ENCODE peak calls at places on chromosomes 6 and 20, in four cellular contexts. S is RWPE1, O is glutamatergic neuron, Q is thyroid gland. E is an unnamed sample.

GRCh38 chr20:57953638-57954037 is 243.8 kb upstream of the PMEPA1 start:
- DNase-seq in S (peak; percentile 48), O (no peak), Q (no peak), E (no peak)

GRCh38 chr6:106281088-106281487 is 44.5 kb downstream of the ATG5 start:
- DNase-seq in S (no peak), O (no peak), Q (no peak), E (no peak)

GRCh38 chr6:21949211-21949801 is 347.5 kb downstream of the PRL start:
- DNase-seq in S (no peak), O (no peak), Q (peak; percentile 70), E (peak; percentile 17)

GRCh38 chr6:148343383-148343782 is 745 bp downstream of the SASH1 start:
- DNase-seq in S (no peak), O (no peak), Q (no peak), E (no peak)

GRCh38 chr20:25643735-25644134 is 19.9 kb upstream of the NANP start:
- DNase-seq in S (no peak), O (no peak), Q (no peak), E (no peak)

GRCh38 chr6:57158658-57159057 is 13.5 kb upstream of the BAG2 start:
- DNase-seq in S (peak; percentile 59), O (no peak), Q (no peak), E (no peak)

GRCh38 chr20:36318166-36318565 is 12.0 kb downstream of the DLGAP4 start:
- DNase-seq in S (no peak), O (no peak), Q (no peak), E (no peak)

GRCh38 chr6:71965404-71965803 is 79.1 kb downstream of the RIMS1 start:
- DNase-seq in S (no peak), O (peak; percentile 83), Q (no peak), E (peak; percentile 4)

GRCh38 chr20:43844778-43845614 is 69.7 kb upstream of the TOX2 start:
- DNase-seq in S (peak; percentile 38), O (no peak), Q (no peak), E (no peak)

GRCh38 chr6:101614774-101615173 is 221.3 kb downstream of the GRIK2 start:
- DNase-seq in S (peak; percentile 26), O (no peak), Q (no peak), E (no peak)

GRCh38 chr6:7546832-7547714 is 5.6 kb downstream of the DSP start:
- DNase-seq in S (no peak), O (no peak), Q (peak; percentile 27), E (peak; percentile 12)

GRCh38 chr20:57061058-57061900 is 205.2 kb downstream of the BMP7 start:
- DNase-seq in S (peak; percentile 79), O (peak; percentile 86), Q (peak; percentile 65), E (peak; percentile 39)

GRCh38 chr6:125748534-125749111 is 809 bp upstream of the HEY2 start:
- DNase-seq in S (peak; percentile 11), O (no peak), Q (no peak), E (no peak)

GRCh38 chr6:106085984-106086832 is at the start of gene PRDM1:
- DNase-seq in S (peak; percentile 85), O (peak; percentile 58), Q (peak; percentile 96), E (peak; percentile 89)

GRCh38 chr20:10007158-10007557 is 27.6 kb upstream of the ANKEF1 start:
- DNase-seq in S (no peak), O (no peak), Q (no peak), E (no peak)

GRCh38 chr20:63873477-63873971 is 8.5 kb downstream of the TPD52L2 start:
- DNase-seq in S (peak; percentile 87), O (no peak), Q (peak; percentile 29), E (no peak)

GRCh38 chr6:147905721-147906120 is 397.2 kb downstream of the SAMD5 start:
- DNase-seq in S (no peak), O (no peak), Q (no peak), E (no peak)

GRCh38 chr20:49123982-49124381 is 64.2 kb downstream of the STAU1 start:
- DNase-seq in S (no peak), O (no peak), Q (no peak), E (no peak)

GRCh38 chr6:116447496-116448011 is 13.6 kb upstream of the CALHM6 start:
- DNase-seq in S (no peak), O (no peak), Q (no peak), E (no peak)

GRCh38 chr6:21375206-21375605 is 218.3 kb upstream of the SOX4 start:
- DNase-seq in S (no peak), O (no peak), Q (no peak), E (no peak)

GRCh38 chr20:59223750-59224149 is 60.1 kb downstream of the ZNF831 start:
- DNase-seq in S (no peak), O (no peak), Q (no peak), E (no peak)

GRCh38 chr6:134663800-134664535 is 285.9 kb downstream of the ALDH8A1 start:
- DNase-seq in S (no peak), O (no peak), Q (no peak), E (no peak)

GRCh38 chr6:150636808-150637207 is 37.1 kb downstream of the PLEKHG1 start:
- DNase-seq in S (no peak), O (no peak), Q (no peak), E (no peak)

GRCh38 chr20:48339986-48340884 is 487.6 kb downstream of the PREX1 start:
- DNase-seq in S (no peak), O (no peak), Q (no peak), E (no peak)

GRCh38 chr6:39821014-39821738 is 29.0 kb downstream of the DAAM2 start:
- DNase-seq in S (no peak), O (no peak), Q (no peak), E (no peak)

GRCh38 chr20:23881371-23881770 is 1.8 kb upstream of the CST5 start:
- DNase-seq in S (no peak), O (no peak), Q (no peak), E (no peak)

GRCh38 chr20:56626367-56627121 is 2.6 kb upstream of the TFAP2C start:
- DNase-seq in S (peak; percentile 32), O (peak; percentile 68), Q (no peak), E (peak; percentile 70)

GRCh38 chr6:53244958-53245357 is 96.3 kb upstream of the GCM1 start:
- DNase-seq in S (no peak), O (no peak), Q (no peak), E (no peak)

DNA sequence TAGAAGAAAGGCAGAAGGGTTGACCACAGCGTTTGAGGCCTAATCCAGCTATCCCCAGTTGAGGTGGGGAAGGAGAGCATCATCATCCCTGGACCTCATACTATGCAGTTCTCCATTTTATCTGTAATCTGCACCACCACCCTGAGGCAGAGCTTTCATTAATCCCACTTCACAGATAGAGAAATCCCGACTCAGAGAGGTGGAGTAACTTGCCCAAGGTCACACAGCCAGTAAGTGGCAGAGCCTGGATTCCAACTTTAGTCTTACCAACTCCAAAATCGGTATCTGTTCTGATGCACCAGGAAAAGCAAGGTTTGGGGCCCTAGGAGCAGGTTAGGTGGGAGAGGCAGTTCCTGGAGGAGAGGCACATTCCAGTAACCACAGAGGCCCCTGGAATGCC is 6.7 kb downstream of the TMEM74B start:
- DNase-seq in S (no peak), O (no peak), Q (no peak), E (no peak)
- TF ChIP-seq CTCF in S (no peak), O (no peak), Q (no peak), E (no peak)

GRCh38 chr6:43453831-43454230 is 1.5 kb downstream of the DLK2 start:
- DNase-seq in S (no peak), O (no peak), Q (no peak), E (no peak)

GRCh38 chr6:43455034-43455747 is at the start of gene DLK2:
- DNase-seq in S (peak; percentile 50), O (peak; percentile 59), Q (no peak), E (peak; percentile 49)

GRCh38 chr6:43452896-43453295 is 2.5 kb downstream of the DLK2 start:
- DNase-seq in S (no peak), O (no peak), Q (no peak), E (no peak)

GRCh38 chr6:43456737-43457126 is 1.4 kb upstream of the DLK2 start:
- DNase-seq in S (no peak), O (no peak), Q (no peak), E (no peak)

GRCh38 chr6:43454290-43455033 is 886 bp downstream of the DLK2 start:
- DNase-seq in S (peak; percentile 71), O (peak; percentile 97), Q (peak; percentile 81), E (peak; percentile 96)
- TF ChIP-seq CTCF in S (peak; percentile 94), O (peak; percentile 97), Q (peak; percentile 94), E (peak; percentile 99)

DNA sequence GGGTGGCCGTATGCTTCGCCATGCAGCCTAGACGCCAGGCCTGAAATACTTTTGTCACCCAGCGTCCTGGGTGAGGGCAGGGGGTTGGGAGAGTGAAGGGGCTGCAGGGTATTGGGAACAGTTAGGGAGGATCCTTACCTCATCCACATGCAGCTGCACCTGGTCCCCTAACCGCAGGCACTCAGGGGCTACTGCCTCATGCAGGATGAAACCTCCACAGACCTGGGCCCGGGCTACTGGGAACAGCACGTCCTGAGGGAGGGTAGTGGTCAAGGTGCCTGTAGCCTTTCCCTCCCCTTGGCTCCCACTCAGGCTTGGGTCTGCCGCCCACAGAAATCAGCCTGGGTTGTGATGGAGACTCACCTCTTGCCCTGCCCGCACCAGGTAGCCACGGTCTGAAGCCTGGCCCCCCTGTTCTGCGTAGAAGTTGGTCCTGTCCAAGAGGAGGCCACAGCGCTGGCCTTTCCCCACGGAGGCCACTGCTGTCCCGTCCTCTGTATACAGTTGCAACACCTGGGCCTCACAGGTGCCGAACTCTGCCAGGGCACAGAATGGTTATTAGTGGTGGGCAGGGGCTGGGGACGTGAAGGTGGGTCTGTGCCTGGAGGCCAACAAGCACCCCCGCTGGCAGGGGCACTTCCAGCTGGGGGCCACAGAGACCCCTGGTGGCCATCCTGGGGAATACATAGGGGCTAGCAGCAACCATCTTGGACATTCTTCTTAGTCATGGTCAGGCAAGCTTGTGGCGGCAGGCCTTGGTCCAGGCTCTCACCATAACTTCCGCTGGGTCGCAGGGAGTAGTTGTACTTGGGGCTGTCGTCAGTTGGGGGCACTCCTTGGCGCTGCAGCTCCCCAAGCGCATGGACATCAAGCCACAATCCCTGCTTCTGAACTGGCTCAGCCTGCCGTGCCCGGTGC is 8.6 kb downstream of the AARS2 start:
- DNase-seq in S (peak; percentile 28), O (peak; percentile 62), Q (no peak), E (peak; percentile 62)
- TF ChIP-seq CTCF in S (peak; percentile 73), O (peak; percentile 95), Q (peak; percentile 67), E (peak; percentile 88)

GRCh38 chr6:90859612-90860011 is 272.7 kb upstream of the MAP3K7 start:
- DNase-seq in S (no peak), O (peak; percentile 23), Q (no peak), E (no peak)
- TF ChIP-seq CTCF in S (no peak), O (no peak), Q (no peak), E (no peak)

DNA sequence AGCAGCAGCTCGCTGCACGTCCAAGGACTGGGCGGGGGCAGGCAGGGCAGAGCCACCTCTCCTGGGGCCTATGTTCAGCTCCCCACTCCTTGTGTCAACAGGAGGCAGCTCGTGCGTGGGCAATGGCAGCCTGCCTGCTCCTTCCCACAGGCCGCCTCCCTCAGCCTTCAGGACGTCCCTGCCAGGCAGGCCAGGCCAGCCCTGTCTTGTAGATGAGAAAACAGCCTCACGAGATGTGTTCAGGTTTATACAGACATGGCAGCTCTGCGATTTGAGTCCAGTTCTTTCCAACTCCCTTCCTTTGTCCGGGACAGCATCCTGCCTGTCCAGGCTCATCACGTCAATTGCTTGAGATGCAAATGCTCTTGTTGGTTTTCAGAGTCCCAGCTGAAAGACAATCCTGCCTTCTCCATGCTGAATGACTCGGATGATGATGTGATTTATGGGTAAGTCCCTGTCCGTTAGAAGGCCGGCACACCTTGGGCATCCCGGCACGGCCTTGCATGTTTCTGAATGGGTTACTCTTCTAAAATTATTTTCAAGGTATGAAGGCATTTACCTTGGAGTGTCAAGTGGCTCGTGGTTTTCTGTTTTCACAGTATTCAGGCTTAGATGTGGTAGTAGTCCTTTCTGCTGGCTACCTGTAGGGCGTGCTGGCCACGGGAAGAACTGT is 13.5 kb downstream of the DYNLT1 start:
- DNase-seq in S (no peak), O (no peak), Q (peak; percentile 70), E (no peak)
- TF ChIP-seq CTCF in S (no peak), O (no peak), Q (no peak), E (no peak)